ENCODE peak calls at places on chromosome 3, in ten cellular contexts. Q is stimulated activated CD4-positive, alpha-beta T cell treated with anti-CD3 and anti-CD28 coated beads, Interleukin-2, amount 100 ng/mL, for 48 hours; R is mesenchymal stem cell; F is astrocyte of the cerebellum; V is HCT116; U is NCI-H1417; S is OCI-M1; T is HuH-7.5; G is GM12865; J is stomach. K is an unnamed sample.
A peak's percentile ranks its signal among the peaks of the same experiment; 100 is the strongest.

GRCh38 chr3:164679245-164679644 is 399.1 kb downstream of the SI start:
- DNase-seq in J (no peak), T (no peak), F (no peak), G (no peak), S (no peak), Q (no peak), U (no peak), V (no peak), R (no peak), K (no peak)

GRCh38 chr3:173930251-173930650 is 532.7 kb downstream of the NLGN1 start:
- DNase-seq in T (no peak), U (no peak), G (no peak), F (no peak), R (no peak), S (no peak), J (no peak), V (no peak), Q (no peak), K (no peak)

GRCh38 chr3:160132226-160132625 is 93.0 kb upstream of the C3orf80 start:
- DNase-seq in G (no peak), R (no peak), U (no peak), V (no peak), Q (no peak), J (no peak), S (no peak), T (no peak), F (no peak), K (no peak)

GRCh38 chr3:106540743-106541142 is 671.9 kb upstream of the CBLB start:
- DNase-seq in R (no peak), T (no peak), J (no peak), S (no peak), G (no peak), F (no peak), Q (no peak), U (no peak), V (no peak), K (no peak)

GRCh38 chr3:25856902-25857518 is 67.1 kb downstream of the OXSM start:
- DNase-seq in T (peak; percentile 60), R (peak; percentile 59), F (peak; percentile 24), U (no peak), Q (no peak), V (peak; percentile 22), J (no peak), G (peak; percentile 53), S (peak; percentile 69), K (no peak)

GRCh38 chr3:69710153-69710977 is 28.9 kb upstream of the MITF start:
- DNase-seq in Q (no peak), R (peak; percentile 80), F (no peak), T (no peak), G (no peak), V (no peak), J (no peak), S (no peak), U (no peak), K (no peak)

GRCh38 chr3:184688251-184688851 is 23.5 kb downstream of the MAGEF1 start:
- DNase-seq in Q (no peak), F (peak; percentile 79), T (no peak), U (no peak), S (no peak), J (no peak), G (no peak), V (no peak), R (peak; percentile 87), K (no peak)

GRCh38 chr3:175335229-175335628 is 476.1 kb downstream of the NAALADL2 start:
- DNase-seq in V (no peak), T (no peak), J (no peak), G (no peak), S (no peak), U (no peak), Q (no peak), R (peak; percentile 14), F (no peak), K (no peak)

GRCh38 chr3:64940949-64941348 is 253.1 kb upstream of the ADAMTS9 start:
- DNase-seq in R (no peak), T (no peak), J (no peak), U (no peak), G (no peak), Q (no peak), S (no peak), V (no peak), F (no peak), K (no peak)

GRCh38 chr3:31472479-31473390 is 60.0 kb upstream of the STT3B start:
- DNase-seq in V (no peak), F (peak; percentile 88), Q (peak; percentile 22), S (peak; percentile 58), G (no peak), U (no peak), R (peak; percentile 42), J (no peak), T (no peak), K (no peak)

GRCh38 chr3:25653322-25653721 is 11.4 kb downstream of the TOP2B start:
- DNase-seq in U (no peak), G (no peak), S (no peak), R (no peak), V (no peak), J (no peak), F (no peak), Q (no peak), T (no peak), K (no peak)

GRCh38 chr3:37255990-37256308 is 81.6 kb upstream of the LRRFIP2 start:
- DNase-seq in F (no peak), S (no peak), T (no peak), V (no peak), J (no peak), U (no peak), G (no peak), R (no peak), Q (no peak), K (no peak)

GRCh38 chr3:126147932-126148683 is 32.3 kb downstream of the ALDH1L1 start:
- DNase-seq in R (no peak), Q (no peak), J (no peak), V (no peak), G (no peak), S (no peak), U (no peak), T (no peak), F (no peak), K (no peak)

GRCh38 chr3:69079269-69080159 is 651 bp downstream of the UBA3 start:
- DNase-seq in U (peak; percentile 42), F (no peak), V (no peak), S (peak; percentile 26), J (no peak), R (peak; percentile 22), G (peak; percentile 30), Q (no peak), T (no peak), K (no peak)

GRCh38 chr3:118818386-118818785 is 216.3 kb downstream of the IGSF11 start:
- DNase-seq in G (no peak), S (no peak), U (no peak), F (no peak), T (no peak), R (peak; percentile 45), J (no peak), Q (no peak), V (no peak), K (no peak)

GRCh38 chr3:86990171-86990733 is 697 bp downstream of the VGLL3 start:
- DNase-seq in J (peak; percentile 40), R (peak; percentile 38), Q (no peak), V (no peak), S (no peak), F (no peak), U (peak; percentile 76), G (no peak), T (peak; percentile 9), K (no peak)

GRCh38 chr3:12420393-12420792 is 63.9 kb upstream of the TSEN2 start:
- DNase-seq in U (no peak), Q (peak; percentile 16), R (no peak), F (no peak), T (no peak), J (no peak), V (no peak), G (no peak), S (no peak), K (no peak)

GRCh38 chr3:33134026-33134625 is 20.3 kb downstream of the CRTAP start:
- DNase-seq in Q (no peak), U (no peak), T (no peak), F (no peak), S (no peak), V (no peak), J (no peak), R (peak; percentile 17), G (peak; percentile 42), K (no peak)

GRCh38 chr3:181756645-181757044 is 44.9 kb downstream of the SOX2 start:
- DNase-seq in Q (no peak), R (no peak), V (no peak), G (no peak), F (no peak), T (no peak), U (no peak), J (no peak), S (no peak), K (no peak)

GRCh38 chr3:23481660-23482278 is 278.6 kb downstream of the UBE2E2 start:
- DNase-seq in J (no peak), S (no peak), F (peak; percentile 22), U (no peak), T (no peak), G (no peak), Q (no peak), R (peak; percentile 21), V (no peak), K (no peak)

GRCh38 chr3:84946240-84946639 is 12.5 kb upstream of the CADM2 start:
- DNase-seq in G (no peak), T (no peak), Q (no peak), R (no peak), J (no peak), U (no peak), S (peak; percentile 38), V (no peak), F (no peak), K (no peak)

GRCh38 chr3:42502429-42503250 is at the start of gene VIPR1:
- DNase-seq in F (no peak), J (peak; percentile 95), G (peak; percentile 83), S (peak; percentile 69), R (peak; percentile 38), T (peak; percentile 84), V (peak; percentile 73), Q (peak; percentile 91), U (peak; percentile 86), K (peak; percentile 89)

GRCh38 chr3:138440137-138440536 is 5.7 kb downstream of the ESYT3 start:
- DNase-seq in V (no peak), S (peak; percentile 75), U (no peak), F (no peak), J (no peak), R (no peak), Q (no peak), G (no peak), T (no peak), K (peak; percentile 85)

GRCh38 chr3:169575381-169575780 is 88.1 kb downstream of the MECOM start:
- DNase-seq in T (no peak), U (no peak), V (no peak), Q (no peak), S (no peak), G (no peak), F (peak; percentile 8), R (peak; percentile 13), J (peak; percentile 26), K (no peak)

GRCh38 chr3:19348929-19349564 is 200.7 kb downstream of the KCNH8 start:
- DNase-seq in F (no peak), U (peak; percentile 1), J (no peak), T (no peak), S (peak; percentile 44), Q (no peak), V (peak; percentile 13), R (peak; percentile 10), G (peak; percentile 68), K (no peak)

GRCh38 chr3:20096135-20096685 is 56.0 kb downstream of the KAT2B start:
- DNase-seq in F (no peak), J (no peak), U (no peak), R (no peak), S (no peak), G (no peak), T (no peak), Q (no peak), V (no peak), K (no peak)

GRCh38 chr3:31008986-31009385 is 114.5 kb upstream of the GADL1 start:
- DNase-seq in Q (no peak), G (no peak), F (no peak), V (no peak), R (no peak), T (no peak), U (no peak), S (peak; percentile 6), J (no peak), K (no peak)

GRCh38 chr3:138437281-138437680 is 2.9 kb downstream of the ESYT3 start:
- DNase-seq in T (no peak), S (no peak), U (no peak), F (no peak), V (no peak), Q (no peak), R (no peak), G (no peak), J (no peak), K (no peak)